ENCODE peak calls at places on chromosome 1, in eight cellular contexts. One of them, this sample, is unnamed.

GRCh38 chr1:54651608-54652007 is 10.0 kb downstream of the MROH7 start:
- DNase-seq in NT2/D1: no peak
- DNase-seq in CD8-positive, alpha-beta memory T cell: no peak
- DNase-seq in small intestine: no peak
- DNase-seq in non-pigmented ciliary epithelial cell: no peak
- DNase-seq in upper lobe of right lung: no peak
- DNase-seq in dermis microvascular lymphatic vessel endothelial cell: no peak
- DNase-seq in sigmoid colon: no peak
- DNase-seq in this sample: no peak

GRCh38 chr1:78092686-78093085 is 46.9 kb downstream of the GIPC2 start:
- DNase-seq in upper lobe of right lung: no peak
- DNase-seq in small intestine: peak; percentile 35
- DNase-seq in non-pigmented ciliary epithelial cell: no peak
- DNase-seq in sigmoid colon: no peak
- DNase-seq in CD8-positive, alpha-beta memory T cell: no peak
- DNase-seq in NT2/D1: no peak
- DNase-seq in dermis microvascular lymphatic vessel endothelial cell: no peak
- DNase-seq in this sample: no peak

GRCh38 chr1:172107261-172107820 is 266.0 kb downstream of the DNM3 start:
- DNase-seq in CD8-positive, alpha-beta memory T cell: no peak
- DNase-seq in sigmoid colon: no peak
- DNase-seq in dermis microvascular lymphatic vessel endothelial cell: no peak
- DNase-seq in upper lobe of right lung: no peak
- DNase-seq in small intestine: no peak
- DNase-seq in non-pigmented ciliary epithelial cell: no peak
- DNase-seq in NT2/D1: no peak
- DNase-seq in this sample: no peak

GRCh38 chr1:6435547-6435946 is 11.0 kb downstream of the ESPN start:
- DNase-seq in sigmoid colon: no peak
- DNase-seq in small intestine: no peak
- DNase-seq in NT2/D1: no peak
- DNase-seq in dermis microvascular lymphatic vessel endothelial cell: no peak
- DNase-seq in CD8-positive, alpha-beta memory T cell: no peak
- DNase-seq in upper lobe of right lung: no peak
- DNase-seq in non-pigmented ciliary epithelial cell: no peak
- DNase-seq in this sample: no peak

GRCh38 chr1:203464226-203464625 is 11.4 kb upstream of the PRELP start:
- DNase-seq in NT2/D1: no peak
- DNase-seq in upper lobe of right lung: no peak
- DNase-seq in dermis microvascular lymphatic vessel endothelial cell: no peak
- DNase-seq in small intestine: no peak
- DNase-seq in CD8-positive, alpha-beta memory T cell: no peak
- DNase-seq in sigmoid colon: no peak
- DNase-seq in non-pigmented ciliary epithelial cell: no peak
- DNase-seq in this sample: no peak

GRCh38 chr1:65068202-65069011 is 79.6 kb upstream of the AK4 start:
- DNase-seq in dermis microvascular lymphatic vessel endothelial cell: peak; percentile 61
- DNase-seq in NT2/D1: no peak
- DNase-seq in upper lobe of right lung: no peak
- DNase-seq in sigmoid colon: no peak
- DNase-seq in small intestine: peak; percentile 55
- DNase-seq in non-pigmented ciliary epithelial cell: no peak
- DNase-seq in CD8-positive, alpha-beta memory T cell: peak; percentile 57
- DNase-seq in this sample: peak; percentile 16

GRCh38 chr1:172486805-172487454 is 43.1 kb upstream of the PIGC start:
- DNase-seq in upper lobe of right lung: no peak
- DNase-seq in non-pigmented ciliary epithelial cell: no peak
- DNase-seq in dermis microvascular lymphatic vessel endothelial cell: no peak
- DNase-seq in small intestine: no peak
- DNase-seq in CD8-positive, alpha-beta memory T cell: no peak
- DNase-seq in sigmoid colon: no peak
- DNase-seq in NT2/D1: no peak
- DNase-seq in this sample: no peak

GRCh38 chr1:19407494-19408096 is 77.7 kb downstream of the CAPZB start:
- DNase-seq in small intestine: no peak
- DNase-seq in NT2/D1: no peak
- DNase-seq in upper lobe of right lung: no peak
- DNase-seq in sigmoid colon: no peak
- DNase-seq in CD8-positive, alpha-beta memory T cell: no peak
- DNase-seq in non-pigmented ciliary epithelial cell: no peak
- DNase-seq in dermis microvascular lymphatic vessel endothelial cell: no peak
- DNase-seq in this sample: no peak

GRCh38 chr1:213973129-213973528 is 14.6 kb upstream of the PROX1 start:
- DNase-seq in CD8-positive, alpha-beta memory T cell: no peak
- DNase-seq in upper lobe of right lung: no peak
- DNase-seq in sigmoid colon: no peak
- DNase-seq in dermis microvascular lymphatic vessel endothelial cell: no peak
- DNase-seq in small intestine: no peak
- DNase-seq in non-pigmented ciliary epithelial cell: no peak
- DNase-seq in NT2/D1: no peak
- DNase-seq in this sample: no peak

This sample was measured in hepatocyte.